ENCODE peak calls at places on chromosomes 4 and X, in six cellular contexts. One of them, this sample, is unnamed.

GRCh38 chr4:119841361-119841760 is 212.8 kb upstream of the PDE5A start:
- DNase-seq in CD4-positive, alpha-beta T cell: no peak
- DNase-seq in colonic mucosa: no peak
- DNase-seq in omental fat pad: no peak
- DNase-seq in tibial artery: no peak
- DNase-seq in hepatocyte: peak; percentile 6
- DNase-seq in this sample: no peak

GRCh38 chrX:39162322-39162721 is 361.1 kb downstream of the MID1IP1 start:
- DNase-seq in omental fat pad: no peak
- DNase-seq in colonic mucosa: peak; percentile 64
- DNase-seq in CD4-positive, alpha-beta T cell: no peak
- DNase-seq in tibial artery: no peak
- DNase-seq in hepatocyte: peak; percentile 45
- DNase-seq in this sample: no peak

GRCh38 chr4:82661601-82662000 is 99.8 kb upstream of the TMEM150C start:
- DNase-seq in CD4-positive, alpha-beta T cell: no peak
- DNase-seq in omental fat pad: no peak
- DNase-seq in hepatocyte: no peak
- DNase-seq in colonic mucosa: no peak
- DNase-seq in tibial artery: no peak
- DNase-seq in this sample: no peak

GRCh38 chr4:175419120-175419774 is 392.8 kb downstream of the GPM6A start:
- DNase-seq in omental fat pad: no peak
- DNase-seq in CD4-positive, alpha-beta T cell: no peak
- DNase-seq in hepatocyte: peak; percentile 11
- DNase-seq in tibial artery: no peak
- DNase-seq in colonic mucosa: no peak
- DNase-seq in this sample: no peak

GRCh38 chr4:41294445-41295062 is 37.8 kb downstream of the UCHL1 start:
- DNase-seq in hepatocyte: no peak
- DNase-seq in omental fat pad: no peak
- DNase-seq in CD4-positive, alpha-beta T cell: no peak
- DNase-seq in colonic mucosa: no peak
- DNase-seq in tibial artery: no peak
- DNase-seq in this sample: no peak

GRCh38 chr4:152072001-152072485 is 311.2 kb upstream of the GATB start:
- DNase-seq in hepatocyte: peak; percentile 28
- DNase-seq in omental fat pad: no peak
- DNase-seq in CD4-positive, alpha-beta T cell: no peak
- DNase-seq in tibial artery: no peak
- DNase-seq in colonic mucosa: no peak
- DNase-seq in this sample: no peak

GRCh38 chr4:22487333-22487732 is 28.5 kb downstream of the ADGRA3 start:
- DNase-seq in omental fat pad: no peak
- DNase-seq in CD4-positive, alpha-beta T cell: no peak
- DNase-seq in colonic mucosa: no peak
- DNase-seq in hepatocyte: no peak
- DNase-seq in tibial artery: no peak
- DNase-seq in this sample: no peak

GRCh38 chr4:108352664-108353308 is 184.1 kb upstream of the LEF1 start:
- DNase-seq in omental fat pad: no peak
- DNase-seq in colonic mucosa: no peak
- DNase-seq in hepatocyte: peak; percentile 27
- DNase-seq in tibial artery: no peak
- DNase-seq in CD4-positive, alpha-beta T cell: no peak
- DNase-seq in this sample: no peak

GRCh38 chr4:4637710-4638109 is 95.9 kb upstream of the STX18 start:
- DNase-seq in omental fat pad: no peak
- DNase-seq in hepatocyte: no peak
- DNase-seq in colonic mucosa: no peak
- DNase-seq in CD4-positive, alpha-beta T cell: no peak
- DNase-seq in tibial artery: no peak
- DNase-seq in this sample: no peak

GRCh38 chr4:168077726-168078239 is 14.6 kb upstream of the ANXA10 start:
- DNase-seq in hepatocyte: no peak
- DNase-seq in CD4-positive, alpha-beta T cell: no peak
- DNase-seq in omental fat pad: no peak
- DNase-seq in tibial artery: no peak
- DNase-seq in colonic mucosa: no peak
- DNase-seq in this sample: no peak

GRCh38 chrX:111784667-111785066 is 91.3 kb upstream of the TRPC5OS start:
- DNase-seq in omental fat pad: no peak
- DNase-seq in colonic mucosa: no peak
- DNase-seq in hepatocyte: no peak
- DNase-seq in tibial artery: no peak
- DNase-seq in CD4-positive, alpha-beta T cell: no peak
- DNase-seq in this sample: no peak

GRCh38 chrX:132226169-132226568 is 6.9 kb upstream of the RAP2C start:
- DNase-seq in CD4-positive, alpha-beta T cell: no peak
- DNase-seq in hepatocyte: no peak
- DNase-seq in omental fat pad: no peak
- DNase-seq in tibial artery: no peak
- DNase-seq in colonic mucosa: no peak
- DNase-seq in this sample: no peak

GRCh38 chrX:97367149-97367548 is 483.4 kb downstream of the RPA4 start:
- DNase-seq in tibial artery: no peak
- DNase-seq in omental fat pad: no peak
- DNase-seq in colonic mucosa: no peak
- DNase-seq in CD4-positive, alpha-beta T cell: no peak
- DNase-seq in hepatocyte: peak; percentile 19
- DNase-seq in this sample: no peak

GRCh38 chr4:56909083-56909981 is 1.6 kb downstream of the REST start:
- DNase-seq in hepatocyte: peak; percentile 56
- DNase-seq in colonic mucosa: no peak
- DNase-seq in tibial artery: peak; percentile 54
- DNase-seq in CD4-positive, alpha-beta T cell: peak; percentile 20
- DNase-seq in omental fat pad: no peak
- DNase-seq in this sample: no peak

GRCh38 chr4:52956691-52957090 is 94.6 kb downstream of the RASL11B start:
- DNase-seq in colonic mucosa: no peak
- DNase-seq in hepatocyte: no peak
- DNase-seq in tibial artery: no peak
- DNase-seq in CD4-positive, alpha-beta T cell: no peak
- DNase-seq in omental fat pad: no peak
- DNase-seq in this sample: no peak

GRCh38 chrX:119667111-119667928 is 25.6 kb downstream of the SEPTIN6 start:
- DNase-seq in CD4-positive, alpha-beta T cell: no peak
- DNase-seq in omental fat pad: no peak
- DNase-seq in colonic mucosa: no peak
- DNase-seq in hepatocyte: no peak
- DNase-seq in tibial artery: no peak
- DNase-seq in this sample: no peak

GRCh38 chr4:177547985-177548384 is 105.7 kb upstream of the AGA start:
- DNase-seq in CD4-positive, alpha-beta T cell: no peak
- DNase-seq in hepatocyte: no peak
- DNase-seq in tibial artery: no peak
- DNase-seq in omental fat pad: no peak
- DNase-seq in colonic mucosa: no peak
- DNase-seq in this sample: no peak

GRCh38 chr4:177546745-177547144 is 104.5 kb upstream of the AGA start:
- DNase-seq in colonic mucosa: no peak
- DNase-seq in CD4-positive, alpha-beta T cell: no peak
- DNase-seq in hepatocyte: no peak
- DNase-seq in omental fat pad: no peak
- DNase-seq in tibial artery: no peak
- DNase-seq in this sample: no peak
- TF ChIP-seq CTCF in colonic mucosa: no peak
- TF ChIP-seq CTCF in CD4-positive, alpha-beta T cell: no peak
- TF ChIP-seq CTCF in hepatocyte: no peak
- TF ChIP-seq CTCF in omental fat pad: no peak
- TF ChIP-seq CTCF in tibial artery: no peak
- TF ChIP-seq CTCF in this sample: peak; percentile 6

GRCh38 chrX:151153086-151153485 is 23.3 kb upstream of the GPR50 start:
- DNase-seq in hepatocyte: peak; percentile 30
- DNase-seq in colonic mucosa: no peak
- DNase-seq in CD4-positive, alpha-beta T cell: no peak
- DNase-seq in omental fat pad: no peak
- DNase-seq in tibial artery: no peak
- DNase-seq in this sample: no peak
- TF ChIP-seq CTCF in hepatocyte: peak; percentile 38
- TF ChIP-seq CTCF in colonic mucosa: no peak
- TF ChIP-seq CTCF in CD4-positive, alpha-beta T cell: no peak
- TF ChIP-seq CTCF in omental fat pad: no peak
- TF ChIP-seq CTCF in tibial artery: no peak
- TF ChIP-seq CTCF in this sample: no peak

GRCh38 chrX:122703762-122704161 is 480.3 kb upstream of the GRIA3 start:
- DNase-seq in hepatocyte: no peak
- DNase-seq in colonic mucosa: no peak
- DNase-seq in tibial artery: no peak
- DNase-seq in CD4-positive, alpha-beta T cell: no peak
- DNase-seq in omental fat pad: no peak
- DNase-seq in this sample: no peak
- TF ChIP-seq CTCF in hepatocyte: no peak
- TF ChIP-seq CTCF in colonic mucosa: no peak
- TF ChIP-seq CTCF in tibial artery: no peak
- TF ChIP-seq CTCF in CD4-positive, alpha-beta T cell: no peak
- TF ChIP-seq CTCF in omental fat pad: no peak
- TF ChIP-seq CTCF in this sample: no peak

DNA sequence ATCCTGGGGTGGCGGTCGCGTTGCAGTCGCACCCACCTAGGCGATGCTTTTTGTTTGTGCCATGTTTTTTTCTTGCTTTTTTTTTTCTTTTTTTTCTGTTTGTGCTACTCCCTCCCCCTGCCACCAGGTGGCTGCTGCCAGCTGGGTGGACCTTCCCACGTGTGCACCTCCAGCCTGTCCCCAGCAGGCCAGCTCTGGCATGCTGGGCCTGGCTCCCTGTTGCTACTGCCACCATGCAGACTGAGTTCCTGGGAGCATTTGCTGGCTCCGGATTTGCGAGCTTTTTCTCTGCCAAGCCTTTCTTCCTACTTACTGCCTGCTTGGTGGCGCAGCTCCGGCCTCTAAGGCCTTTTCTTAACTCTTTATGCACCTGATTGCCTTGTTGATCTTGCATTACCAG is 161.2 kb upstream of the WDFY3 start:
- DNase-seq in hepatocyte: peak; percentile 36
- DNase-seq in omental fat pad: no peak
- DNase-seq in colonic mucosa: no peak
- DNase-seq in tibial artery: no peak
- DNase-seq in CD4-positive, alpha-beta T cell: no peak
- DNase-seq in this sample: no peak
- TF ChIP-seq CTCF in hepatocyte: peak; percentile 41
- TF ChIP-seq CTCF in omental fat pad: no peak
- TF ChIP-seq CTCF in colonic mucosa: no peak
- TF ChIP-seq CTCF in tibial artery: no peak
- TF ChIP-seq CTCF in CD4-positive, alpha-beta T cell: peak; percentile 10
- TF ChIP-seq CTCF in this sample: peak; percentile 41

DNA sequence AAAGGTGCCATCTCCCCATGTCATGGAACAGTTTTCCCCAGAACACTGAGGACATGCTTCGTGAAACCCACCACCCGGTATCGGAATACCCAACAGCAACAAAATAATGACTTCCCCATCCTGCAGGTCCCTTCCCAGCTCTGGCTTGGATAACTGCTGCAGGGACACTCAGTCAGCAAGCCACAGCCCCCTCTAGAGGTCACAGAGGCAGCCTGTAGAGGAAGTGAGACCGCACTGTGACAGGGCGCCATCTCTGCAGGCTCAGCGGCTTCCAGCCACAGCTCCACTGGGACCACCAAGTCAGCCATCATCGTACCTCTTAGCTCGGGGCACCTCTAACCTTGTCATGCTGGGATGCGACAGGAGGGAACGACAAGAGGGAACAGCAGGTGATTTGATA is 315.9 kb downstream of the LDB2 start:
- DNase-seq in hepatocyte: no peak
- DNase-seq in colonic mucosa: no peak
- DNase-seq in omental fat pad: no peak
- DNase-seq in CD4-positive, alpha-beta T cell: no peak
- DNase-seq in tibial artery: no peak
- DNase-seq in this sample: no peak
- TF ChIP-seq CTCF in hepatocyte: no peak
- TF ChIP-seq CTCF in colonic mucosa: no peak
- TF ChIP-seq CTCF in omental fat pad: no peak
- TF ChIP-seq CTCF in CD4-positive, alpha-beta T cell: no peak
- TF ChIP-seq CTCF in tibial artery: no peak
- TF ChIP-seq CTCF in this sample: peak; percentile 21

GRCh38 chrX:19091596-19091995 is 30.7 kb downstream of the ADGRG2 start:
- DNase-seq in tibial artery: no peak
- DNase-seq in omental fat pad: no peak
- DNase-seq in CD4-positive, alpha-beta T cell: no peak
- DNase-seq in colonic mucosa: no peak
- DNase-seq in hepatocyte: no peak
- DNase-seq in this sample: no peak

GRCh38 chrX:19094654-19095053 is 27.6 kb downstream of the ADGRG2 start:
- DNase-seq in tibial artery: no peak
- DNase-seq in colonic mucosa: no peak
- DNase-seq in omental fat pad: no peak
- DNase-seq in CD4-positive, alpha-beta T cell: no peak
- DNase-seq in hepatocyte: no peak
- DNase-seq in this sample: no peak

DNA sequence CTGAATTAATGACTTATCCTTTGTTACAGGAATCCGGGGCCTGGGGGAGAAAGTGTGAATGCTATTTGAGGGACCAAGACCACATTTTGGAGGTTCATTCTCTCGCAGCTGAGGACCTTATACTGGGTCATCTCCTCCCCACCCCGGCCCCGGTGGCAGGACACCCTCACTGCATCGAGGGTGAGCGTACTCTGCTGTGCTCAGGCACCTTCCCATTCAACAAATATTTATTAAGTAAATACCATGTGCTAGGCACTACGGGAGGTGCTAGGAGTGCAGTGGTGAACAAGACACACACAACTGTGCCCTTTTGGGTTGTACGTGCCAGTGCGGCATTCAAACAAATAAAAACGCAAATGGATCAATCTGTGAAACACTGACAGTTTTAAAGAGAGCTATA is 24.7 kb downstream of the ADGRG2 start:
- DNase-seq in hepatocyte: no peak
- DNase-seq in colonic mucosa: no peak
- DNase-seq in omental fat pad: no peak
- DNase-seq in CD4-positive, alpha-beta T cell: no peak
- DNase-seq in tibial artery: no peak
- DNase-seq in this sample: no peak
- TF ChIP-seq CTCF in hepatocyte: no peak
- TF ChIP-seq CTCF in colonic mucosa: no peak
- TF ChIP-seq CTCF in omental fat pad: no peak
- TF ChIP-seq CTCF in CD4-positive, alpha-beta T cell: no peak
- TF ChIP-seq CTCF in tibial artery: no peak
- TF ChIP-seq CTCF in this sample: no peak

This sample was measured in D721Med.